ENCODE peak calls at places on chromosomes 3 and 15, in five cellular contexts. B is A549, F is adrenal gland, P is heart left ventricle, S is IMR-90. L is an unnamed sample.
A peak's percentile ranks its signal among the peaks of the same experiment; 100 is the strongest.

GRCh38 chr3:64084640-64085039 is 61.3 kb upstream of the PSMD6 start:
- DNase-seq in B (peak; percentile 96), F (no peak), P (no peak), S (peak; percentile 91), L (no peak)

GRCh38 chr3:159762981-159763465 is 225.6 kb upstream of the IL12A start:
- DNase-seq in B (peak; percentile 89), F (peak; percentile 31), P (peak; percentile 85), S (peak; percentile 94), L (peak; percentile 24)

GRCh38 chr15:65412556-65412955 is 10.2 kb downstream of the IGDCC4 start:
- DNase-seq in B (no peak), F (no peak), P (no peak), S (no peak), L (no peak)

GRCh38 chr3:156978471-156978961 is 152.4 kb downstream of the LEKR1 start:
- DNase-seq in B (no peak), F (no peak), P (no peak), S (peak; percentile 27), L (no peak)

GRCh38 chr15:46892621-46893160 is 824.6 kb upstream of the SEMA6D start:
- DNase-seq in B (no peak), F (no peak), P (no peak), S (no peak), L (no peak)

GRCh38 chr3:123695152-123695551 is 110.3 kb upstream of the HACD2 start:
- DNase-seq in B (no peak), F (no peak), P (no peak), S (no peak), L (no peak)

GRCh38 chr15:93173369-93173768 is 84.4 kb upstream of the RGMA start:
- DNase-seq in B (peak; percentile 27), F (no peak), P (no peak), S (no peak), L (no peak)

GRCh38 chr3:187979543-187979942 is 174.4 kb upstream of the LPP start:
- DNase-seq in B (no peak), F (no peak), P (no peak), S (no peak), L (no peak)

GRCh38 chr3:182909318-182910040 is 70.9 kb downstream of the DCUN1D1 start:
- DNase-seq in B (peak; percentile 6), F (no peak), P (no peak), S (no peak), L (no peak)

DNA sequence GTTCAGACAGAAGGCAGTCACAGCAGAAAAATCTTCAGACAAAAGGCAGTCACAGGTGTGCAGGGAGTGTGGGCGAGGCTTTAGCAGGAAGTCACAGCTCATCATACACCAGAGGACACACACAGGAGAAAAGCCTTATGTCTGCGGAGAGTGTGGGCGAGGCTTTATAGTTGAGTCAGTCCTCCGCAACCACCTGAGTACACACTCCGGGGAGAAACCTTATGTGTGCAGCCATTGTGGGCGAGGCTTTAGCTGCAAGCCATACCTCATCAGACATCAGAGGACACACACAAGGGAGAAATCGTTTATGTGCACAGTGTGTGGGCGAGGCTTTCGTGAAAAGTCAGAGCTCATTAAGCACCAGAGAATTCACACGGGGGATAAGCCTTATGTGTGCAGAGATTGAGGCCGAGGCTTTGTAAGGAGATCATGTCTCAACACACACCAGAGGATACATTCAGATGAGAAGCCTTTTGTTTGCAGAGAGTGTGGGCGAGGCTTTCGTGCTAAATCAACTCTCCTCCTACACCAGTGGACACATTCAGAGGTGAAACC is 27.6 kb downstream of the ZNF589 start:
- DNase-seq in B (no peak), F (no peak), P (no peak), S (no peak), L (no peak)
- TF ChIP-seq POLR2A in B (no peak), F (no peak), P (no peak), S (no peak), L (no peak)

DNA sequence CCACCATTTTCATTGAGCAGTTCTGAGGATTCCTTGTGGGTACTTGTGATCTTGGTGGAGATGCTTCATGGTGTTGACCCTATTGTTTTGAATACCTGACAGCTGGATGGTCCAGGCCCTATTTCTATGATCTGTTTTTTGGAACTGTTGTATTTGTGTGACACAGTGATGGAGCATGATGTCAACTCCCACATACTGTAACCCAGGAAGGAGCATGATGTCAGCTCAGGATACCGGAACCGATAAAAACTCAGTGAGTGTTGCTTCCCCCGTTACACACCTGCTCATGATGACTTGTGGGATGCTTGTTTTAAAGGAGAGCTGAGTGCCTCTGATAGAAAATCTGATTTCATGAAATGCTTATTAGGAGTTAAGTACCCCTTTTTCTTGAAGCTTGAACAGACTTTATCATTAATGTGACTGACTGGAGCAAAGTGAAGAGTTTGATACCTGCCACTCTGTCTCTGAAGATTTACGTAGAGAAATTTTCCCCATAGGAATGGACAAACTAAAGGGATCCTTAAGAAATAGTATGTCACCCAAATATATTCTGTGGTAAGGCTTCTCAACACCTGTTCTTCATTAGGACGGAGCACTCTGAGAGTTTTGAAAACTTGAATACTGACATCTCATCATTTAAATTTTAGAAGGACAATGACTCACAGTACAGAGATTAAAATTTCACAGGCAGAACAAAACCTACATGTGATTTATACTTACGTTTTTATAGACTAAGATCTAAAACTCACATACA is 45.3 kb downstream of the ZBTB38 start:
- DNase-seq in B (peak; percentile 45), F (no peak), P (no peak), S (peak; percentile 50), L (no peak)
- H3K27ac ChIP-seq in B (peak overlapping the region; percentile 99), F (peak overlapping the region; percentile 93), P (peak overlapping the region; percentile 98), S (peak overlapping the region; percentile 87), L (peak overlapping the region; percentile 75)

DNA sequence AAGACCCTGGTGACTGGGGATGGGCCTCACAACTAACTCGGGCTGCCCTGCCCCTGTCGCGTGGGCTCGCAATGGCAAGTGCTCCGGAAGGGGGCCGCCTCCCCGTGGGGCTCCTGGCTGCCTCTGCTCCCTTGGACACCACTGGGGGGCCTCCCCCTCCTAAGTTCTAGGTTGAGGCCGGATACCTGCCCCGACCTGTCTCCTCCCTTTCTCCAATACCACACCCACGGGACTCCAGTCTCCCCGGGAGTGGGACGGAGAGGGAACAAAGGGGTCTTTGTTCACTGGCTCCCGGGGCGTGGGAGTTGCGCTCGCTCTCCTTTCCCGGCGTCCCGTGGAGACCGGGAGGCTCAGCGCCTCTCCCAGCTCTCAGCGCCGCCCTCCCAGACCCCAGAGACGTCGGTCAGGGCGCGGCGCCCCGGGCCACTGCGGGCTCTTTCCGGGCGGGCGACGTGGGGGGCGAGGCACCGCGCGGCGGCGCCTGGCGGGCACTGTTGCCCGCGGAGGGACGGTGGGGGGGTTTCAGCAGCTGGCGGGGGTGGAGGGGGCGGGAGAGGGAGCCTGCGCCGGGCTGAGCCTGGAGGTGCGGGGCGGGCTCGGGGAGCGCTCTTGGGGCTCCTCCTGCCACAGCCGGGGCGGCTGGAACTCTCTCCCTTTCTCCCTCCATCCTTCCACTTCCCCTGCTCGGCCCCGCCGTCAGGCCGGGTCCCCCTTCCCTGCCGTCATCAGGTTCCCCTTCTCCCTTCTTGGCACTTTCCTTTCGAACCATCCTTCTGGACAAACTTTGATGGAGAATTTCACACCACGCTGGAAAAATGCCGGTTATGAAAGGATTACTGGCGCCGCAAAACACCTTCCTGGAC is at the start of gene KCNH8:
- DNase-seq in B (no peak), F (peak; percentile 25), P (peak; percentile 20), S (no peak), L (peak; percentile 59)
- TF ChIP-seq POLR2A in B (no peak), F (no peak), P (no peak), S (no peak), L (peak; percentile 43)

GRCh38 chr3:72411102-72411501 is 437.1 kb downstream of the SHQ1 start:
- DNase-seq in B (no peak), F (no peak), P (no peak), S (peak; percentile 22), L (no peak)

GRCh38 chr3:72413228-72413627 is 435.0 kb downstream of the SHQ1 start:
- DNase-seq in B (no peak), F (no peak), P (no peak), S (peak; percentile 25), L (no peak)

GRCh38 chr3:72414481-72415016 is 433.7 kb downstream of the SHQ1 start:
- DNase-seq in B (no peak), F (no peak), P (no peak), S (no peak), L (no peak)

GRCh38 chr3:72411843-72412242 is 436.4 kb downstream of the SHQ1 start:
- DNase-seq in B (no peak), F (no peak), P (no peak), S (no peak), L (no peak)

DNA sequence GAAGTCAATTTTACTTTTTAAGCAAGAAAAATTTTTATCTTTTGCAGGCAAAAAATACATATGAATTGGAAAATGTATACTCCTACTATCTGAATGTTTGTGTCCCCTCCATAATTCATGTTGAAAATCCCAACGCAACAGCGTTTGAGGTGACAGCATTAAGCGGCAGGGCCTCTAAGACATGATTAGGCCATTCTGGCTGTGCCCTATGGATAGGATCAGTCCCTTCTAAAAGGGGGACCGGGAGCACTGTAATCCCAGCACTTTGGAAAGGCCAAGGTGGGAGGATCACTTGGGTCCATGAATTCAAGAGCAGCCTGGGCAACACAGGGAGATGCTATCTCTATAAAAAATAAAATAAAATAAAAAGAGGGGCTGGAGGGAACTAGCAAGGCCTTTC is 435.7 kb downstream of the SHQ1 start:
- DNase-seq in B (no peak), F (no peak), P (no peak), S (no peak), L (no peak)
- H3K27ac ChIP-seq in B (no peak overlapping the region), F (no peak overlapping the region), P (no peak overlapping the region), S (no peak overlapping the region), L (no peak overlapping the region)

GRCh38 chr15:67196222-67196621 is 58.2 kb downstream of the AAGAB start:
- DNase-seq in B (peak; percentile 44), F (no peak), P (no peak), S (peak; percentile 54), L (no peak)

GRCh38 chr15:67193223-67194009 is 61.0 kb downstream of the AAGAB start:
- DNase-seq in B (no peak), F (no peak), P (no peak), S (peak; percentile 54), L (no peak)

GRCh38 chr15:67196672-67197363 is 57.6 kb downstream of the AAGAB start:
- DNase-seq in B (peak; percentile 64), F (no peak), P (no peak), S (peak; percentile 93), L (no peak)

GRCh38 chr15:67194171-67195114 is 60.0 kb downstream of the AAGAB start:
- DNase-seq in B (no peak), F (no peak), P (no peak), S (no peak), L (no peak)

GRCh38 chr15:67195305-67195704 is 59.2 kb downstream of the AAGAB start:
- DNase-seq in B (no peak), F (no peak), P (no peak), S (no peak), L (no peak)
- TF ChIP-seq POLR2A in B (no peak), F (no peak), P (no peak), S (no peak), L (no peak)

GRCh38 chr3:12629560-12629959 is 34.4 kb downstream of the RAF1 start:
- DNase-seq in B (no peak), F (no peak), P (peak; percentile 41), S (peak; percentile 59), L (peak; percentile 57)
- H3K27ac ChIP-seq in B (no peak overlapping the region), F (no peak overlapping the region), P (peak overlapping the region; percentile 26), S (no peak overlapping the region), L (peak overlapping the region; percentile 53)